ENCODE peak calls at places on chromosomes 2 and 18, in four cellular contexts. One of them, this sample, is unnamed.

GRCh38 chr2:150911766-150912280 is 349.8 kb downstream of the RBM43 start:
- DNase-seq in activated naive CD8-positive, alpha-beta T cell treated with anti-CD3 and anti-CD28 coated beads, Interleukin-2, amount 50 U/mL, for 16 hours: no peak
- DNase-seq in CD8-positive, alpha-beta T cell: no peak
- DNase-seq in NCI-H345: no peak
- DNase-seq in this sample: no peak

GRCh38 chr2:26298638-26299393 is 47.1 kb upstream of the SELENOI start:
- DNase-seq in NCI-H345: no peak
- DNase-seq in CD8-positive, alpha-beta T cell: peak
- DNase-seq in activated naive CD8-positive, alpha-beta T cell treated with anti-CD3 and anti-CD28 coated beads, Interleukin-2, amount 50 U/mL, for 16 hours: no peak
- DNase-seq in this sample: no peak

GRCh38 chr2:16385341-16385740 is 280.3 kb downstream of the CYRIA start:
- DNase-seq in NCI-H345: no peak
- DNase-seq in CD8-positive, alpha-beta T cell: no peak
- DNase-seq in activated naive CD8-positive, alpha-beta T cell treated with anti-CD3 and anti-CD28 coated beads, Interleukin-2, amount 50 U/mL, for 16 hours: no peak
- DNase-seq in this sample: no peak

GRCh38 chr2:178267660-178268059 is 73.3 kb downstream of the OSBPL6 start:
- DNase-seq in CD8-positive, alpha-beta T cell: no peak
- DNase-seq in NCI-H345: no peak
- DNase-seq in activated naive CD8-positive, alpha-beta T cell treated with anti-CD3 and anti-CD28 coated beads, Interleukin-2, amount 50 U/mL, for 16 hours: no peak
- DNase-seq in this sample: no peak

GRCh38 chr2:186919272-186919671 is 70.3 kb upstream of the ZSWIM2 start:
- DNase-seq in activated naive CD8-positive, alpha-beta T cell treated with anti-CD3 and anti-CD28 coated beads, Interleukin-2, amount 50 U/mL, for 16 hours: no peak
- DNase-seq in CD8-positive, alpha-beta T cell: no peak
- DNase-seq in NCI-H345: no peak
- DNase-seq in this sample: peak

GRCh38 chr2:11842324-11842723 is 95.9 kb downstream of the LPIN1 start:
- DNase-seq in NCI-H345: peak
- DNase-seq in activated naive CD8-positive, alpha-beta T cell treated with anti-CD3 and anti-CD28 coated beads, Interleukin-2, amount 50 U/mL, for 16 hours: no peak
- DNase-seq in CD8-positive, alpha-beta T cell: no peak
- DNase-seq in this sample: peak

GRCh38 chr2:145286716-145287115 is 766.8 kb upstream of the ZEB2 start:
- DNase-seq in activated naive CD8-positive, alpha-beta T cell treated with anti-CD3 and anti-CD28 coated beads, Interleukin-2, amount 50 U/mL, for 16 hours: no peak
- DNase-seq in NCI-H345: no peak
- DNase-seq in CD8-positive, alpha-beta T cell: no peak
- DNase-seq in this sample: no peak

GRCh38 chr2:120703330-120703994 is 32.2 kb upstream of the GLI2 start:
- DNase-seq in CD8-positive, alpha-beta T cell: no peak
- DNase-seq in NCI-H345: no peak
- DNase-seq in activated naive CD8-positive, alpha-beta T cell treated with anti-CD3 and anti-CD28 coated beads, Interleukin-2, amount 50 U/mL, for 16 hours: no peak
- DNase-seq in this sample: no peak

GRCh38 chr2:46850742-46851141 is 64.9 kb downstream of the MCFD2 start:
- DNase-seq in CD8-positive, alpha-beta T cell: no peak
- DNase-seq in activated naive CD8-positive, alpha-beta T cell treated with anti-CD3 and anti-CD28 coated beads, Interleukin-2, amount 50 U/mL, for 16 hours: no peak
- DNase-seq in NCI-H345: no peak
- DNase-seq in this sample: no peak

GRCh38 chr2:109410021-109410815 is 203.5 kb downstream of the SEPTIN10 start:
- DNase-seq in activated naive CD8-positive, alpha-beta T cell treated with anti-CD3 and anti-CD28 coated beads, Interleukin-2, amount 50 U/mL, for 16 hours: no peak
- DNase-seq in NCI-H345: no peak
- DNase-seq in CD8-positive, alpha-beta T cell: no peak
- DNase-seq in this sample: no peak

GRCh38 chr2:6202756-6203155 is 510.6 kb downstream of the SOX11 start:
- DNase-seq in CD8-positive, alpha-beta T cell: no peak
- DNase-seq in activated naive CD8-positive, alpha-beta T cell treated with anti-CD3 and anti-CD28 coated beads, Interleukin-2, amount 50 U/mL, for 16 hours: no peak
- DNase-seq in NCI-H345: no peak
- DNase-seq in this sample: no peak

GRCh38 chr2:47072728-47073191 is 82.3 kb downstream of the STPG4 start:
- DNase-seq in CD8-positive, alpha-beta T cell: no peak
- DNase-seq in activated naive CD8-positive, alpha-beta T cell treated with anti-CD3 and anti-CD28 coated beads, Interleukin-2, amount 50 U/mL, for 16 hours: no peak
- DNase-seq in NCI-H345: no peak
- DNase-seq in this sample: no peak

GRCh38 chr18:70243131-70243530 is 37.6 kb upstream of the RTTN start:
- DNase-seq in activated naive CD8-positive, alpha-beta T cell treated with anti-CD3 and anti-CD28 coated beads, Interleukin-2, amount 50 U/mL, for 16 hours: no peak
- DNase-seq in NCI-H345: no peak
- DNase-seq in CD8-positive, alpha-beta T cell: no peak
- DNase-seq in this sample: no peak

GRCh38 chr2:134845719-134846118 is 7.3 kb downstream of the ACMSD start:
- DNase-seq in CD8-positive, alpha-beta T cell: no peak
- DNase-seq in NCI-H345: no peak
- DNase-seq in activated naive CD8-positive, alpha-beta T cell treated with anti-CD3 and anti-CD28 coated beads, Interleukin-2, amount 50 U/mL, for 16 hours: no peak
- DNase-seq in this sample: no peak

GRCh38 chr2:46632349-46632748 is 153.0 kb downstream of the TMEM247 start:
- DNase-seq in CD8-positive, alpha-beta T cell: no peak
- DNase-seq in NCI-H345: peak
- DNase-seq in activated naive CD8-positive, alpha-beta T cell treated with anti-CD3 and anti-CD28 coated beads, Interleukin-2, amount 50 U/mL, for 16 hours: no peak
- DNase-seq in this sample: no peak

GRCh38 chr2:98568161-98568956 is 40.0 kb downstream of the COA5 start:
- DNase-seq in activated naive CD8-positive, alpha-beta T cell treated with anti-CD3 and anti-CD28 coated beads, Interleukin-2, amount 50 U/mL, for 16 hours: no peak
- DNase-seq in NCI-H345: no peak
- DNase-seq in CD8-positive, alpha-beta T cell: no peak
- DNase-seq in this sample: no peak

GRCh38 chr2:130744287-130745117 is 10.8 kb upstream of the AMER3 start:
- DNase-seq in NCI-H345: peak
- DNase-seq in activated naive CD8-positive, alpha-beta T cell treated with anti-CD3 and anti-CD28 coated beads, Interleukin-2, amount 50 U/mL, for 16 hours: no peak
- DNase-seq in CD8-positive, alpha-beta T cell: no peak
- DNase-seq in this sample: peak

GRCh38 chr2:158741631-158742030 is 53.5 kb upstream of the DAPL1 start:
- DNase-seq in activated naive CD8-positive, alpha-beta T cell treated with anti-CD3 and anti-CD28 coated beads, Interleukin-2, amount 50 U/mL, for 16 hours: no peak
- DNase-seq in CD8-positive, alpha-beta T cell: no peak
- DNase-seq in NCI-H345: no peak
- DNase-seq in this sample: no peak

GRCh38 chr2:31384771-31385276 is 29.7 kb downstream of the XDH start:
- DNase-seq in activated naive CD8-positive, alpha-beta T cell treated with anti-CD3 and anti-CD28 coated beads, Interleukin-2, amount 50 U/mL, for 16 hours: no peak
- DNase-seq in CD8-positive, alpha-beta T cell: no peak
- DNase-seq in NCI-H345: no peak
- DNase-seq in this sample: no peak

GRCh38 chr18:23635283-23636040 is 27.2 kb downstream of the ANKRD29 start:
- DNase-seq in activated naive CD8-positive, alpha-beta T cell treated with anti-CD3 and anti-CD28 coated beads, Interleukin-2, amount 50 U/mL, for 16 hours: no peak
- DNase-seq in NCI-H345: peak
- DNase-seq in CD8-positive, alpha-beta T cell: no peak
- DNase-seq in this sample: no peak

GRCh38 chr18:9263264-9263663 is 71.3 kb upstream of the TWSG1 start:
- DNase-seq in CD8-positive, alpha-beta T cell: no peak
- DNase-seq in NCI-H345: no peak
- DNase-seq in activated naive CD8-positive, alpha-beta T cell treated with anti-CD3 and anti-CD28 coated beads, Interleukin-2, amount 50 U/mL, for 16 hours: no peak
- DNase-seq in this sample: no peak

This sample was measured in NCI-H2029.